ENCODE peak calls at places on chromosomes 13 and 19, in seven cellular contexts. B is AG09309; N is CD8-positive, alpha-beta memory T cell; W is transverse colon; Z is AG08396; V is adrenal gland; Y is activated CD4-positive, alpha-beta T cell treated with anti-CD3 and anti-CD28 coated beads, Interleukin-2, amount 10 ng/mL, durations not matched to agents 7 days and 5 days. P is an unnamed sample.

GRCh38 chr19:4444765-4445741 is 12.5 kb downstream of the UBXN6 start:
- DNase-seq in B (no peak), N (no peak), W (no peak), Z (no peak), V (peak; percentile 81), Y (no peak), P (peak; percentile 30)

GRCh38 chr19:6587093-6587820 is 3.7 kb downstream of the CD70 start:
- DNase-seq in B (no peak), N (no peak), W (no peak), Z (no peak), V (no peak), Y (peak; percentile 24), P (no peak)

GRCh38 chr19:3494559-3494958 is 5.9 kb downstream of the DOHH start:
- DNase-seq in B (no peak), N (no peak), W (no peak), Z (no peak), V (no peak), Y (peak; percentile 51), P (no peak)

GRCh38 chr19:58409010-58409790 is 751 bp downstream of the ZNF584 start:
- DNase-seq in B (no peak), N (no peak), W (no peak), Z (no peak), V (peak; percentile 42), Y (peak; percentile 21), P (no peak)

GRCh38 chr19:19538077-19538764 is at the start of gene CILP2:
- DNase-seq in B (no peak), N (peak; percentile 23), W (peak; percentile 41), Z (peak; percentile 83), V (no peak), Y (no peak), P (peak; percentile 54)

GRCh38 chr13:47004552-47004951 is 107.7 kb upstream of the HTR2A start:
- DNase-seq in B (no peak), N (no peak), W (no peak), Z (no peak), V (no peak), Y (no peak), P (no peak)

GRCh38 chr19:37932985-37933953 is 26.3 kb downstream of the SIPA1L3 start:
- DNase-seq in B (no peak), N (no peak), W (peak; percentile 75), Z (peak; percentile 41), V (no peak), Y (no peak), P (peak; percentile 56)

GRCh38 chr13:76723551-76724232 is 162.5 kb downstream of the KCTD12 start:
- DNase-seq in B (peak; percentile 48), N (no peak), W (peak; percentile 11), Z (peak; percentile 71), V (peak; percentile 53), Y (peak; percentile 17), P (peak; percentile 12)

GRCh38 chr13:112465251-112466131 is 89.3 kb downstream of the SPACA7 start:
- DNase-seq in B (no peak), N (no peak), W (no peak), Z (peak; percentile 3), V (no peak), Y (no peak), P (no peak)

GRCh38 chr19:30672926-30673325 is 300.7 kb downstream of the ZNF536 start:
- DNase-seq in B (no peak), N (no peak), W (no peak), Z (no peak), V (no peak), Y (no peak), P (no peak)

GRCh38 chr13:43003010-43003409 is 11.0 kb upstream of the EPSTI1 start:
- DNase-seq in B (no peak), N (no peak), W (no peak), Z (no peak), V (no peak), Y (no peak), P (no peak)

GRCh38 chr13:48405865-48406264 is 7.0 kb downstream of the LPAR6 start:
- DNase-seq in B (no peak), N (no peak), W (no peak), Z (no peak), V (no peak), Y (no peak), P (no peak)

GRCh38 chr13:113545931-113546516 is 38.5 kb upstream of the TFDP1 start:
- DNase-seq in B (no peak), N (no peak), W (peak; percentile 4), Z (no peak), V (peak; percentile 21), Y (no peak), P (no peak)

GRCh38 chr19:17985037-17985818 is 18.3 kb downstream of the KCNN1 start:
- DNase-seq in B (no peak), N (no peak), W (no peak), Z (no peak), V (no peak), Y (no peak), P (no peak)

GRCh38 chr13:28495586-28496564 is 947 bp upstream of the FLT1 start:
- DNase-seq in B (no peak), N (no peak), W (no peak), Z (no peak), V (no peak), Y (no peak), P (no peak)

GRCh38 chr13:87042946-87043345 is 628.2 kb upstream of the SLITRK5 start:
- DNase-seq in B (no peak), N (no peak), W (no peak), Z (no peak), V (no peak), Y (no peak), P (no peak)

GRCh38 chr19:5313307-5313706 is 27.3 kb downstream of the PTPRS start:
- DNase-seq in B (no peak), N (no peak), W (no peak), Z (no peak), V (no peak), Y (no peak), P (no peak)

GRCh38 chr13:97976551-97977375 is 23.3 kb downstream of the IPO5 start:
- DNase-seq in B (no peak), N (no peak), W (peak; percentile 16), Z (peak; percentile 74), V (peak; percentile 28), Y (peak; percentile 88), P (no peak)

GRCh38 chr13:113029487-113030258 is 60.7 kb downstream of the MCF2L start:
- DNase-seq in B (no peak), N (peak; percentile 24), W (peak; percentile 37), Z (peak; percentile 58), V (no peak), Y (peak; percentile 38), P (no peak)

GRCh38 chr13:44293908-44294735 is 79.5 kb upstream of the SERP2 start:
- DNase-seq in B (no peak), N (no peak), W (no peak), Z (no peak), V (no peak), Y (no peak), P (no peak)

GRCh38 chr19:13417054-13417453 is 89.2 kb downstream of the CACNA1A start:
- DNase-seq in B (no peak), N (no peak), W (no peak), Z (no peak), V (no peak), Y (no peak), P (peak; percentile 12)

GRCh38 chr19:47660435-47660832 is 51.5 kb downstream of the BICRA start:
- DNase-seq in B (no peak), N (no peak), W (peak; percentile 57), Z (no peak), V (no peak), Y (no peak), P (peak; percentile 33)

GRCh38 chr19:1063030-1063908 is 3.7 kb upstream of the ARHGAP45 start:
- DNase-seq in B (no peak), N (peak; percentile 58), W (no peak), Z (no peak), V (no peak), Y (peak; percentile 65), P (peak; percentile 70)

GRCh38 chr19:31562916-31563626 is 213.8 kb upstream of the TSHZ3 start:
- DNase-seq in B (no peak), N (no peak), W (no peak), Z (no peak), V (no peak), Y (no peak), P (no peak)

GRCh38 chr13:109785141-109785891 is 1.1 kb downstream of the IRS2 start:
- DNase-seq in B (no peak), N (no peak), W (peak; percentile 44), Z (peak; percentile 45), V (peak; percentile 70), Y (peak; percentile 40), P (peak; percentile 45)

GRCh38 chr19:31784631-31785237 is 435.5 kb upstream of the TSHZ3 start:
- DNase-seq in B (no peak), N (no peak), W (no peak), Z (no peak), V (no peak), Y (no peak), P (no peak)

GRCh38 chr13:94030415-94031119 is 448.9 kb downstream of the DCT start:
- DNase-seq in B (no peak), N (no peak), W (no peak), Z (no peak), V (no peak), Y (no peak), P (no peak)

GRCh38 chr13:78977311-78977710 is 318.4 kb upstream of the OBI1 start:
- DNase-seq in B (no peak), N (no peak), W (no peak), Z (no peak), V (no peak), Y (no peak), P (no peak)

GRCh38 chr13:50914301-50914700 is 4.7 kb downstream of the RNASEH2B start:
- DNase-seq in B (no peak), N (no peak), W (no peak), Z (no peak), V (no peak), Y (no peak), P (no peak)

GRCh38 chr19:10654610-10655456 is 687 bp downstream of the ILF3 start:
- DNase-seq in B (no peak), N (peak; percentile 58), W (peak; percentile 52), Z (peak; percentile 93), V (peak; percentile 64), Y (peak; percentile 63), P (no peak)

GRCh38 chr19:8482696-8483095 is 19.7 kb downstream of the PRAM1 start:
- DNase-seq in B (no peak), N (no peak), W (no peak), Z (no peak), V (no peak), Y (no peak), P (no peak)

GRCh38 chr13:109389456-109389855 is 396.9 kb downstream of the IRS2 start:
- DNase-seq in B (no peak), N (no peak), W (no peak), Z (no peak), V (no peak), Y (no peak), P (no peak)

GRCh38 chr13:106919638-106920037 is 351.7 kb upstream of the ARGLU1 start:
- DNase-seq in B (no peak), N (no peak), W (no peak), Z (no peak), V (peak; percentile 26), Y (no peak), P (peak; percentile 65)

GRCh38 chr13:81031996-81032395 is 691.1 kb upstream of the SPRY2 start:
- DNase-seq in B (no peak), N (no peak), W (no peak), Z (no peak), V (no peak), Y (no peak), P (no peak)